ENCODE peak calls at places on chromosomes 3 and 15, in five cellular contexts. A is CD8-positive, alpha-beta memory T cell; S is lung; X is uterus; G is endothelial cell. V is an unnamed sample.

GRCh38 chr15:57422113-57422754 is 45.9 kb downstream of the CGNL1 start:
- DNase-seq in G (no peak), A (no peak), X (no peak), S (no peak), V (no peak)

GRCh38 chr3:122562923-122563716 is 980 bp downstream of the PARP9 start:
- DNase-seq in G (no peak), X (no peak), S (no peak), A (no peak), V (no peak)

GRCh38 chr15:98647774-98648653 is at the start of gene IGF1R:
- DNase-seq in G (peak; percentile 95), X (peak; percentile 92), A (peak; percentile 79), S (peak; percentile 82), V (peak; percentile 57)

GRCh38 chr15:40511472-40512133 is 40.8 kb downstream of the CHST14 start:
- DNase-seq in S (peak; percentile 78), X (peak; percentile 60), G (peak; percentile 54), A (no peak), V (peak; percentile 55)

GRCh38 chr3:119352863-119353527 is 58.8 kb downstream of the ARHGAP31 start:
- DNase-seq in X (no peak), A (no peak), S (no peak), G (no peak), V (no peak)

GRCh38 chr15:28093761-28094535 is 5.2 kb downstream of the OCA2 start:
- DNase-seq in G (no peak), S (no peak), A (no peak), X (no peak), V (no peak)

GRCh38 chr3:161920196-161920595 is 423.6 kb downstream of the OTOL1 start:
- DNase-seq in A (no peak), S (no peak), X (no peak), G (no peak), V (no peak)

GRCh38 chr15:41695750-41696436 is 35.7 kb downstream of the MGA start:
- DNase-seq in G (peak; percentile 5), A (peak; percentile 57), X (no peak), S (no peak), V (peak; percentile 25)

GRCh38 chr15:67097893-67098740 is 32.7 kb downstream of the SMAD3 start:
- DNase-seq in X (peak; percentile 56), A (peak; percentile 60), S (no peak), G (no peak), V (no peak)

GRCh38 chr3:61701019-61701418 is 139.6 kb downstream of the PTPRG start:
- DNase-seq in X (no peak), S (no peak), A (no peak), G (no peak), V (no peak)

GRCh38 chr3:50242778-50243551 is 7.0 kb downstream of the GNAI2 start:
- DNase-seq in A (no peak), G (peak; percentile 77), S (peak; percentile 80), X (no peak), V (no peak)

GRCh38 chr3:127477396-127477795 is 113.1 kb downstream of the TPRA1 start:
- DNase-seq in A (no peak), X (no peak), G (no peak), S (no peak), V (no peak)

GRCh38 chr3:99865321-99865720 is 47.7 kb downstream of the CMSS1 start:
- DNase-seq in G (no peak), X (no peak), S (no peak), A (no peak), V (no peak)

GRCh38 chr3:154040283-154040682 is 80.9 kb upstream of the ARHGEF26 start:
- DNase-seq in X (no peak), A (no peak), G (no peak), S (no peak), V (no peak)

GRCh38 chr15:45499426-45499825 is 23.1 kb downstream of the SLC30A4 start:
- DNase-seq in A (no peak), S (no peak), G (no peak), X (no peak), V (no peak)

GRCh38 chr3:149701206-149701976 is 43.6 kb upstream of the WWTR1 start:
- DNase-seq in G (no peak), A (no peak), X (no peak), S (no peak), V (no peak)

GRCh38 chr3:54853573-54854404 is 74.1 kb downstream of the LRTM1 start:
- DNase-seq in A (no peak), G (peak; percentile 85), X (peak; percentile 65), S (peak; percentile 66), V (peak; percentile 93)

GRCh38 chr3:51814034-51814433 is 35.0 kb upstream of the IQCF6 start:
- DNase-seq in G (no peak), X (no peak), S (no peak), A (no peak), V (no peak)

GRCh38 chr3:10688548-10689172 is 127.4 kb upstream of the SLC6A11 start:
- DNase-seq in G (no peak), A (no peak), S (no peak), X (no peak), V (no peak)

GRCh38 chr15:88419830-88420229 is 47.4 kb downstream of the MRPL46 start:
- DNase-seq in G (no peak), S (no peak), A (no peak), X (no peak), V (no peak)

GRCh38 chr3:135228131-135228530 is 433.1 kb downstream of the EPHB1 start:
- DNase-seq in X (no peak), G (no peak), A (no peak), S (no peak), V (no peak)

GRCh38 chr3:56799251-56799882 is 2.4 kb downstream of the ARHGEF3 start:
- DNase-seq in A (no peak), X (no peak), S (no peak), G (no peak), V (no peak)

GRCh38 chr15:63811942-63812341 is 21.8 kb downstream of the HERC1 start:
- DNase-seq in A (no peak), G (no peak), S (no peak), X (no peak), V (no peak)

GRCh38 chr3:64426551-64426950 is 201.3 kb upstream of the PRICKLE2 start:
- DNase-seq in A (no peak), G (no peak), X (no peak), S (no peak), V (no peak)